ENCODE peak calls at places on chromosome 7, in ten cellular contexts. O, C, V, R, Q, Z, E, Y, L and I are unnamed samples.

GRCh38 chr7:46559194-46559576 is 638.1 kb upstream of the IGFBP3 start:
- DNase-seq in O (no peak), C (no peak), V (no peak), R (no peak), Q (no peak), Z (no peak), E (no peak), Y (no peak), L (no peak), I (peak; percentile 7)

GRCh38 chr7:96303105-96303685 is 18.7 kb downstream of the SLC25A13 start:
- DNase-seq in O (peak; percentile 28), C (no peak), V (no peak), R (no peak), Q (no peak), Z (no peak), E (no peak), Y (no peak), L (no peak), I (no peak)

GRCh38 chr7:154364156-154364555 is 312.0 kb downstream of the DPP6 start:
- DNase-seq in O (no peak), C (no peak), V (no peak), R (no peak), Q (no peak), Z (no peak), E (no peak), Y (no peak), L (no peak), I (no peak)

GRCh38 chr7:128446306-128446705 is 9.4 kb upstream of the HILPDA start:
- DNase-seq in O (no peak), C (no peak), V (no peak), R (no peak), Q (no peak), Z (no peak), E (no peak), Y (no peak), L (no peak), I (no peak)

GRCh38 chr7:32481176-32481575 is 9.0 kb downstream of the LSM5 start:
- DNase-seq in O (no peak), C (no peak), V (no peak), R (no peak), Q (no peak), Z (no peak), E (no peak), Y (no peak), L (no peak), I (no peak)

GRCh38 chr7:148142660-148143248 is 447.8 kb upstream of the C7orf33 start:
- DNase-seq in O (peak; percentile 9), C (peak; percentile 67), V (no peak), R (no peak), Q (no peak), Z (no peak), E (peak; percentile 55), Y (peak; percentile 27), L (no peak), I (no peak)

GRCh38 chr7:123643495-123644428 is 11.9 kb upstream of the LMOD2 start:
- DNase-seq in O (no peak), C (peak; percentile 83), V (no peak), R (no peak), Q (no peak), Z (no peak), E (peak; percentile 73), Y (no peak), L (no peak), I (peak; percentile 32)

GRCh38 chr7:40230086-40230485 is 95.3 kb downstream of the SUGCT start:
- DNase-seq in O (no peak), C (no peak), V (no peak), R (no peak), Q (no peak), Z (no peak), E (peak; percentile 84), Y (no peak), L (no peak), I (peak; percentile 42)

GRCh38 chr7:74289018-74289659 is at the start of gene CLIP2:
- DNase-seq in O (peak; percentile 84), C (peak; percentile 95), V (peak; percentile 92), R (peak; percentile 87), Q (peak; percentile 64), Z (peak; percentile 93), E (peak; percentile 90), Y (peak; percentile 83), L (peak; percentile 90), I (peak; percentile 81)

GRCh38 chr7:35993663-35994622 is 159.1 kb upstream of the EEPD1 start:
- DNase-seq in O (peak; percentile 26), C (peak; percentile 38), V (no peak), R (no peak), Q (no peak), Z (no peak), E (no peak), Y (no peak), L (no peak), I (peak; percentile 74)

GRCh38 chr7:146791344-146792300 is 675.0 kb downstream of the CNTNAP2 start:
- DNase-seq in O (no peak), C (peak; percentile 44), V (no peak), R (no peak), Q (no peak), Z (no peak), E (no peak), Y (no peak), L (no peak), I (no peak)

GRCh38 chr7:102967798-102968197 is 55.0 kb downstream of the LRRC17 start:
- DNase-seq in O (no peak), C (no peak), V (no peak), R (no peak), Q (no peak), Z (no peak), E (no peak), Y (no peak), L (no peak), I (no peak)

GRCh38 chr7:98616381-98617050 is 569 bp upstream of the NPTX2 start:
- DNase-seq in O (no peak), C (peak; percentile 51), V (no peak), R (no peak), Q (no peak), Z (no peak), E (no peak), Y (no peak), L (no peak), I (no peak)

GRCh38 chr7:129122751-129123516 is 21.6 kb upstream of the TSPAN33 start:
- DNase-seq in O (no peak), C (no peak), V (no peak), R (no peak), Q (no peak), Z (no peak), E (no peak), Y (no peak), L (no peak), I (peak; percentile 20)

GRCh38 chr7:464712-465461 is 54.8 kb downstream of the PDGFA start:
- DNase-seq in O (no peak), C (no peak), V (peak; percentile 82), R (no peak), Q (no peak), Z (peak; percentile 74), E (no peak), Y (no peak), L (peak; percentile 61), I (peak; percentile 65)

GRCh38 chr7:15709978-15710377 is 23.5 kb upstream of the MEOX2 start:
- DNase-seq in O (no peak), C (no peak), V (no peak), R (no peak), Q (no peak), Z (no peak), E (no peak), Y (no peak), L (no peak), I (no peak)
- H3K27ac ChIP-seq in O (no peak overlapping the region), C (no peak overlapping the region), V (no peak overlapping the region), R (no peak overlapping the region), Q (no peak overlapping the region), Z (no peak overlapping the region), E (no peak overlapping the region), Y (no peak overlapping the region), L (no peak overlapping the region), I (no peak overlapping the region)

GRCh38 chr7:159015894-159016410 is 128.7 kb downstream of the VIPR2 start:
- DNase-seq in O (no peak), C (no peak), V (no peak), R (no peak), Q (no peak), Z (no peak), E (no peak), Y (no peak), L (no peak), I (no peak)

GRCh38 chr7:159016591-159016990 is 128.1 kb downstream of the VIPR2 start:
- DNase-seq in O (no peak), C (no peak), V (no peak), R (no peak), Q (no peak), Z (no peak), E (no peak), Y (no peak), L (no peak), I (no peak)

GRCh38 chr7:159014297-159015062 is 130.2 kb downstream of the VIPR2 start:
- DNase-seq in O (no peak), C (no peak), V (no peak), R (no peak), Q (no peak), Z (no peak), E (no peak), Y (no peak), L (no peak), I (no peak)

GRCh38 chr7:159013825-159014289 is 130.8 kb downstream of the VIPR2 start:
- DNase-seq in O (no peak), C (no peak), V (no peak), R (no peak), Q (no peak), Z (no peak), E (no peak), Y (no peak), L (no peak), I (no peak)

GRCh38 chr7:159015081-159015893 is 129.4 kb downstream of the VIPR2 start:
- DNase-seq in O (peak; percentile 45), C (no peak), V (no peak), R (peak; percentile 68), Q (peak; percentile 62), Z (peak; percentile 88), E (peak; percentile 36), Y (no peak), L (peak; percentile 97), I (peak; percentile 21)
- H3K27ac ChIP-seq in O (peak overlapping the region; percentile 59), C (no peak overlapping the region), V (no peak overlapping the region), R (no peak overlapping the region), Q (peak overlapping the region; percentile 94), Z (peak overlapping the region; percentile 79), E (no peak overlapping the region), Y (no peak overlapping the region), L (peak overlapping the region; percentile 87), I (no peak overlapping the region)

GRCh38 chr7:19023477-19023876 is 94.0 kb downstream of the TWIST1 start:
- DNase-seq in O (no peak), C (no peak), V (no peak), R (no peak), Q (no peak), Z (no peak), E (no peak), Y (no peak), L (no peak), I (no peak)
- H3K27ac ChIP-seq in O (no peak overlapping the region), C (no peak overlapping the region), V (no peak overlapping the region), R (no peak overlapping the region), Q (no peak overlapping the region), Z (no peak overlapping the region), E (no peak overlapping the region), Y (no peak overlapping the region), L (no peak overlapping the region), I (no peak overlapping the region)

DNA sequence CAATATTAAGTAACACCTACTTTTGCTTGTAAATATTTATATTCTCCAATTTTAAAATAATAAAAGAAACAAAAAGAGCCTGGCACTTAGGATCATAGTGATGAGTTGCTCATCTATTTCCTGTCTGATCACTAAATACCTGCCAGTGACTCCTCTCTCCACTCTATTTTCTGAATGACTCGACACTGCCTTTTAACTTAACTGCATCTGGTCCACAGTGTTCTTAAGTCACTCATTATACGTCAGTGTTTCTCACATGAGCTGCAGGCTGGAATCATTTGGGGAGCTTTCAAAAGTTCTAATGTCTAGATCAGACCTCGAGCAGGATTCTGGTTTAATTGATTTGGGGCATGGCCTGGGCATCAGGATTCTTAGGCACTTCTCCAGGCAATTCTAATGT is 78.0 kb upstream of the AGBL3 start:
- DNase-seq in O (no peak), C (no peak), V (no peak), R (no peak), Q (no peak), Z (no peak), E (no peak), Y (no peak), L (no peak), I (peak; percentile 27)
- H3K27ac ChIP-seq in O (peak overlapping the region; percentile 52), C (no peak overlapping the region), V (peak overlapping the region; percentile 50), R (no peak overlapping the region), Q (no peak overlapping the region), Z (no peak overlapping the region), E (no peak overlapping the region), Y (no peak overlapping the region), L (peak overlapping the region; percentile 67), I (no peak overlapping the region)